ENCODE peak calls at places on chromosomes 12 and 14, in ten cellular contexts. O, U, B, J, G, C, Q, T, H and I are unnamed samples.

GRCh38 chr14:68670344-68670725 is 122.5 kb downstream of the ZFP36L1 start:
- DNase-seq in O (no peak), U (peak), B (no peak), J (no peak), G (no peak), C (no peak), Q (no peak), T (no peak), H (no peak), I (no peak)

GRCh38 chr12:51371295-51371953 is 19.8 kb downstream of the GALNT6 start:
- DNase-seq in O (peak), U (peak), B (peak), J (peak), G (no peak), C (peak), Q (peak), T (peak), H (peak), I (no peak)

GRCh38 chr12:104680070-104680469 is 223.3 kb downstream of the CHST11 start:
- DNase-seq in O (no peak), U (no peak), B (no peak), J (no peak), G (peak), C (no peak), Q (no peak), T (peak), H (no peak), I (no peak)

GRCh38 chr12:83826112-83826511 is 1086.5 kb downstream of the SLC6A15 start:
- DNase-seq in O (no peak), U (peak), B (no peak), J (peak), G (no peak), C (no peak), Q (no peak), T (peak), H (no peak), I (no peak)

GRCh38 chr14:92726135-92726932 is 22.1 kb downstream of the LGMN start:
- DNase-seq in O (peak), U (peak), B (peak), J (peak), G (no peak), C (peak), Q (peak), T (peak), H (peak), I (no peak)

GRCh38 chr14:36471431-36471830 is 48.6 kb downstream of the NKX2-1 start:
- DNase-seq in O (no peak), U (no peak), B (no peak), J (no peak), G (no peak), C (no peak), Q (no peak), T (no peak), H (no peak), I (no peak)

GRCh38 chr14:69685217-69685616 is 73.8 kb downstream of the SUSD6 start:
- DNase-seq in O (no peak), U (no peak), B (peak), J (no peak), G (no peak), C (no peak), Q (no peak), T (no peak), H (no peak), I (no peak)

GRCh38 chr12:108468149-108468968 is 46.7 kb upstream of the FICD start:
- DNase-seq in O (no peak), U (no peak), B (no peak), J (no peak), G (no peak), C (no peak), Q (no peak), T (peak), H (peak), I (peak)

GRCh38 chr12:263574-263973 is 938 bp upstream of the SLC6A13 start:
- DNase-seq in O (no peak), U (no peak), B (no peak), J (no peak), G (no peak), C (no peak), Q (no peak), T (no peak), H (no peak), I (no peak)

GRCh38 chr14:61992139-61992538 is 229.9 kb downstream of the SNAPC1 start:
- DNase-seq in O (no peak), U (no peak), B (no peak), J (no peak), G (no peak), C (no peak), Q (no peak), T (no peak), H (no peak), I (no peak)

GRCh38 chr12:55930771-55931316 is at the start of gene DGKA:
- DNase-seq in O (peak), U (peak), B (no peak), J (peak), G (peak), C (no peak), Q (no peak), T (peak), H (peak), I (no peak)

GRCh38 chr14:58884442-58884841 is 246.7 kb downstream of the DACT1 start:
- DNase-seq in O (no peak), U (no peak), B (no peak), J (no peak), G (no peak), C (no peak), Q (no peak), T (peak), H (no peak), I (no peak)

GRCh38 chr12:67640863-67641262 is 7.7 kb upstream of the DYRK2 start:
- DNase-seq in O (no peak), U (no peak), B (no peak), J (no peak), G (no peak), C (no peak), Q (no peak), T (no peak), H (no peak), I (no peak)

GRCh38 chr12:42498549-42499247 is 90.8 kb downstream of the PRICKLE1 start:
- DNase-seq in O (no peak), U (no peak), B (no peak), J (no peak), G (no peak), C (no peak), Q (no peak), T (no peak), H (no peak), I (no peak)

GRCh38 chr12:116376354-116377193 is 99.1 kb upstream of the MED13L start:
- DNase-seq in O (no peak), U (no peak), B (no peak), J (no peak), G (no peak), C (no peak), Q (no peak), T (no peak), H (peak), I (no peak)

GRCh38 chr14:102728509-102728908 is 48.7 kb upstream of the TRAF3 start:
- DNase-seq in O (no peak), U (no peak), B (no peak), J (no peak), G (no peak), C (no peak), Q (no peak), T (no peak), H (no peak), I (no peak)

GRCh38 chr12:107570721-107571120 is 114.9 kb upstream of the PWP1 start:
- DNase-seq in O (no peak), U (no peak), B (no peak), J (no peak), G (no peak), C (no peak), Q (no peak), T (no peak), H (no peak), I (no peak)

GRCh38 chr12:5201554-5202243 is 158.0 kb downstream of the KCNA5 start:
- DNase-seq in O (no peak), U (no peak), B (no peak), J (peak), G (no peak), C (peak), Q (no peak), T (no peak), H (no peak), I (no peak)

GRCh38 chr14:96253140-96253539 is 2.9 kb upstream of the BDKRB1 start:
- DNase-seq in O (no peak), U (peak), B (no peak), J (no peak), G (no peak), C (no peak), Q (no peak), T (peak), H (peak), I (no peak)

GRCh38 chr12:15208140-15208539 is 13.1 kb downstream of the RERG start:
- DNase-seq in O (no peak), U (no peak), B (no peak), J (no peak), G (no peak), C (no peak), Q (no peak), T (peak), H (no peak), I (no peak)

GRCh38 chr12:78863482-78864427 is 819 bp upstream of the SYT1 start:
- DNase-seq in O (peak), U (peak), B (no peak), J (no peak), G (peak), C (peak), Q (peak), T (no peak), H (peak), I (no peak)

GRCh38 chr12:122503783-122504590 is 3.3 kb upstream of the ZCCHC8 start:
- DNase-seq in O (no peak), U (no peak), B (no peak), J (no peak), G (no peak), C (no peak), Q (no peak), T (no peak), H (no peak), I (no peak)
- TF ChIP-seq POLR2A in O (no peak), U (no peak), B (no peak), J (no peak), G (peak), C (no peak), Q (no peak), T (no peak), H (no peak), I (peak)

GRCh38 chr12:46372131-46372851 is at the start of gene SLC38A2:
- DNase-seq in O (peak), U (peak), B (peak), J (peak), G (peak), C (peak), Q (peak), T (peak), H (peak), I (peak)
- TF ChIP-seq POLR2A in O (peak), U (peak), B (no peak), J (peak), G (peak), C (peak), Q (peak), T (peak), H (peak), I (peak)

GRCh38 chr12:95548539-95549391 is 2.5 kb downstream of the USP44 start:
- DNase-seq in O (peak), U (peak), B (peak), J (peak), G (no peak), C (peak), Q (peak), T (no peak), H (peak), I (peak)
- TF ChIP-seq POLR2A in O (peak), U (peak), B (no peak), J (peak), G (no peak), C (no peak), Q (no peak), T (no peak), H (peak), I (no peak)

GRCh38 chr12:6570264-6570887 is 2.3 kb upstream of the NOP2 start:
- DNase-seq in O (no peak), U (peak), B (no peak), J (no peak), G (no peak), C (no peak), Q (no peak), T (peak), H (peak), I (no peak)

GRCh38 chr12:6569312-6569711 is 1.2 kb upstream of the NOP2 start:
- DNase-seq in O (no peak), U (no peak), B (no peak), J (no peak), G (no peak), C (no peak), Q (no peak), T (no peak), H (no peak), I (no peak)

GRCh38 chr12:6569786-6570185 is 1.7 kb upstream of the NOP2 start:
- DNase-seq in O (no peak), U (no peak), B (no peak), J (no peak), G (no peak), C (no peak), Q (no peak), T (no peak), H (no peak), I (no peak)

GRCh38 chr12:6567112-6567680 is 895 bp downstream of the NOP2 start:
- DNase-seq in O (no peak), U (no peak), B (no peak), J (no peak), G (no peak), C (no peak), Q (no peak), T (peak), H (peak), I (no peak)

GRCh38 chr12:6567824-6568617 is at the start of gene NOP2:
- DNase-seq in O (peak), U (peak), B (peak), J (peak), G (peak), C (peak), Q (peak), T (peak), H (peak), I (peak)
- TF ChIP-seq POLR2A in O (peak), U (peak), B (no peak), J (peak), G (peak), C (peak), Q (peak), T (peak), H (peak), I (peak)